ENCODE peak calls at places on chromosomes 4 and X, in six cellular contexts. F is astrocyte of the spinal cord, E is K562, Q is lower lobe of right lung, C is choroid plexus epithelial cell, K is upper lobe of right lung. M is an unnamed sample.

GRCh38 chrX:101097546-101098453 is at the start of gene CENPI:
- DNase-seq in E (peak), K (peak), Q (peak), F (peak), C (peak), M (peak)

GRCh38 chr4:142846105-142846728 is at the start of gene INPP4B:
- DNase-seq in C (peak), E (no peak), F (peak), Q (peak), K (peak), M (peak)

GRCh38 chrX:67570839-67571238 is 27.0 kb downstream of the AR start:
- DNase-seq in Q (no peak), F (no peak), K (no peak), C (no peak), E (no peak), M (no peak)

GRCh38 chrX:120463241-120463640 is 5.9 kb downstream of the LAMP2 start:
- DNase-seq in K (no peak), F (peak), Q (no peak), C (peak), E (no peak), M (no peak)

GRCh38 chrX:20433376-20433775 is 166.7 kb upstream of the RPS6KA3 start:
- DNase-seq in K (no peak), E (no peak), Q (no peak), C (peak), F (no peak), M (no peak)

GRCh38 chr4:44848466-44848865 is 122.1 kb upstream of the GNPDA2 start:
- DNase-seq in E (no peak), F (no peak), K (no peak), Q (no peak), C (no peak), M (no peak)

GRCh38 chr4:123889376-123889945 is 492.9 kb downstream of the SPRY1 start:
- DNase-seq in C (peak), K (no peak), Q (no peak), E (no peak), F (peak), M (no peak)

GRCh38 chrX:138964501-138964900 is 253.0 kb upstream of the FGF13 start:
- DNase-seq in C (no peak), Q (no peak), F (no peak), K (no peak), E (no peak), M (no peak)

GRCh38 chr4:131388277-131388676 is 1760.8 kb upstream of the PCDH10 start:
- DNase-seq in F (no peak), Q (no peak), K (no peak), C (no peak), E (no peak), M (no peak)

GRCh38 chr4:99857302-99857701 is 36.9 kb downstream of the LAMTOR3 start:
- DNase-seq in F (no peak), E (no peak), Q (no peak), C (no peak), K (no peak), M (no peak)

GRCh38 chr4:21901831-21902230 is 46.7 kb downstream of the KCNIP4 start:
- DNase-seq in F (peak), C (peak), Q (no peak), K (no peak), E (no peak), M (no peak)

GRCh38 chr4:80336582-80336981 is 1.1 kb downstream of the CFAP299 start:
- DNase-seq in Q (no peak), K (peak), E (peak), C (peak), F (peak), M (peak)

GRCh38 chr4:108107116-108107515 is 61.6 kb downstream of the LEF1 start:
- DNase-seq in C (no peak), Q (no peak), F (no peak), E (no peak), K (no peak), M (no peak)

GRCh38 chr4:141304346-141304745 is 83.7 kb downstream of the ZNF330 start:
- DNase-seq in F (no peak), Q (no peak), C (no peak), K (no peak), E (no peak), M (no peak)

GRCh38 chr4:7839856-7840255 is 99.8 kb downstream of the AFAP1 start:
- DNase-seq in Q (no peak), F (no peak), C (no peak), K (no peak), E (no peak), M (no peak)

GRCh38 chr4:30792616-30793015 is 72.4 kb downstream of the PCDH7 start:
- DNase-seq in E (no peak), C (peak), K (no peak), F (no peak), Q (no peak), M (no peak)

GRCh38 chr4:74855879-74856278 is 61.6 kb upstream of the BTC start:
- DNase-seq in C (no peak), Q (no peak), E (no peak), F (no peak), K (no peak), M (no peak)

GRCh38 chr4:68907788-68908700 is 43.6 kb downstream of the UGT2A3 start:
- DNase-seq in E (no peak), F (no peak), C (no peak), K (no peak), Q (no peak), M (no peak)

GRCh38 chr4:128709268-128709667 is 100.2 kb upstream of the JADE1 start:
- DNase-seq in F (no peak), C (no peak), K (no peak), E (no peak), Q (no peak), M (no peak)

GRCh38 chr4:8394806-8395205 is 45.7 kb downstream of the ACOX3 start:
- DNase-seq in K (no peak), Q (no peak), F (no peak), C (no peak), E (no peak), M (no peak)

GRCh38 chrX:25018682-25019081 is 2.9 kb upstream of the ARX start:
- DNase-seq in Q (no peak), K (no peak), E (no peak), C (no peak), F (no peak), M (no peak)

GRCh38 chr4:657338-658030 is 16.6 kb downstream of the ATP5ME start:
- DNase-seq in F (no peak), C (no peak), Q (peak), K (no peak), E (no peak), M (no peak)

GRCh38 chr4:20217521-20217920 is 34.2 kb upstream of the SLIT2 start:
- DNase-seq in E (no peak), Q (no peak), C (no peak), F (no peak), K (no peak), M (no peak)

GRCh38 chrX:118943102-118943501 is 31.3 kb upstream of the LONRF3 start:
- DNase-seq in Q (no peak), C (no peak), K (no peak), F (no peak), E (peak), M (no peak)

GRCh38 chrX:118941147-118941546 is 33.3 kb upstream of the LONRF3 start:
- DNase-seq in K (no peak), F (no peak), Q (no peak), E (no peak), C (no peak), M (no peak)

GRCh38 chrX:118948270-118948669 is 26.1 kb upstream of the LONRF3 start:
- DNase-seq in F (no peak), Q (no peak), E (no peak), C (no peak), K (no peak), M (no peak)

GRCh38 chrX:118945921-118946320 is 28.5 kb upstream of the LONRF3 start:
- DNase-seq in Q (no peak), C (no peak), E (no peak), F (no peak), K (no peak), M (no peak)
- H3K4me3 ChIP-seq in Q (no peak), C (no peak), E (no peak), F (no peak), K (no peak), M (no peak)

GRCh38 chrX:51803833-51804232 is 60.6 kb downstream of the GSPT2 start:
- DNase-seq in Q (no peak), F (no peak), E (no peak), C (peak), K (no peak), M (no peak)
- H3K4me3 ChIP-seq in Q (peak), F (peak), E (peak), C (no peak), K (peak), M (peak)

GRCh38 chrX:7083468-7084396 is 63.8 kb upstream of the STS start:
- DNase-seq in Q (no peak), F (peak), E (no peak), K (no peak), C (peak), M (no peak)
- H3K4me3 ChIP-seq in Q (no peak), F (no peak), E (no peak), K (no peak), C (no peak), M (no peak)

DNA sequence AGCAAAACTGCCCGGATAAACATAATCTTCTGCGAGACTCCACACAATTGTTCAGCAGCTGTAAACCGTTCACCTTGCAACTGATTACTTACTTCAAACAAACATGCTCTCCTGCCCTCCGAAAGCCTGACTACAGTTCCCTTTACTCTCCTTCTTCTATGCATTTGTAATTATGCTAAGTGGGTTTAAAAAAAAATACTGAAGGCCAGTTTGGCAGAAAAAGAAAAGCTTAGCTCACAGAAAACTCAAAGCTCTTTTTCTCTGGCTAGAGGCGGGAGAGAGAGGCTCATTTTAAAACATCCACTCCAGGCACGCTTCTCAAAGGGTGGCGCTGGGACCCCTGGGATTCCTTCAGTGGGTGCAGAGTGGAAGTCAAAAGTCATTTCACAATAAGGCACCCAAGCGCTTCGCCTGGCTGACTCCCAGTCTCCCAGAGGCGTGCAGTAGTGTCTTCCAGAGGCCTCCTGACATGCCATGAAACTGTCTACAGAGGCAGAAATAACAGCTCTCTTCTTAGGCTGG is 1.9 kb downstream of the DHRSX start:
- DNase-seq in K (peak), E (no peak), Q (no peak), C (peak), F (peak), M (peak)
- H3K4me3 ChIP-seq in K (peak), E (peak), Q (peak), C (peak), F (peak), M (peak)